ENCODE peak calls at places on chromosomes 11 and 22, in six cellular contexts. L is cardiac muscle cell, K is HCT116, W is dorsolateral prefrontal cortex, H is SJSA1, T is mesenchymal stem cell. J is an unnamed sample.

GRCh38 chr11:103591554-103591953 is 444.9 kb upstream of the DDI1 start:
- DNase-seq in L (no peak), K (no peak), W (no peak), H (no peak), T (no peak), J (no peak)

GRCh38 chr11:80155412-80156017 is 714.7 kb upstream of the TENM4 start:
- DNase-seq in L (peak), K (no peak), W (no peak), H (no peak), T (peak), J (no peak)

GRCh38 chr22:47232753-47233152 is 470.3 kb downstream of the TBC1D22A start:
- DNase-seq in L (no peak), K (no peak), W (no peak), H (no peak), T (no peak), J (no peak)

GRCh38 chr11:76799061-76799804 is 16.1 kb downstream of the TSKU start:
- DNase-seq in L (peak), K (no peak), W (peak), H (peak), T (peak), J (no peak)

GRCh38 chr11:70551323-70552166 is 153.2 kb downstream of the CTTN start:
- DNase-seq in L (peak), K (no peak), W (no peak), H (no peak), T (no peak), J (no peak)

GRCh38 chr22:47267531-47268282 is 505.3 kb downstream of the TBC1D22A start:
- DNase-seq in L (no peak), K (no peak), W (no peak), H (no peak), T (no peak), J (no peak)

GRCh38 chr11:36744375-36745168 is 146.5 kb upstream of the RAG2 start:
- DNase-seq in L (peak), K (peak), W (peak), H (peak), T (peak), J (peak)

GRCh38 chr11:106216281-106216680 is 138.8 kb downstream of the AASDHPPT start:
- DNase-seq in L (peak), K (no peak), W (no peak), H (no peak), T (no peak), J (no peak)

GRCh38 chr11:11722861-11723260 is 101.1 kb upstream of the GALNT18 start:
- DNase-seq in L (no peak), K (no peak), W (no peak), H (no peak), T (no peak), J (no peak)

GRCh38 chr11:67303132-67303988 is at the start of gene SSH3:
- DNase-seq in L (peak), K (peak), W (peak), H (no peak), T (peak), J (no peak)

GRCh38 chr11:111272420-111272819 is 25.9 kb upstream of the POU2AF3 start:
- DNase-seq in L (no peak), K (no peak), W (no peak), H (no peak), T (no peak), J (no peak)

GRCh38 chr11:117170210-117170609 is 8.3 kb upstream of the SIDT2 start:
- DNase-seq in L (peak), K (no peak), W (no peak), H (no peak), T (no peak), J (no peak)

GRCh38 chr22:36368359-36368983 is 19.3 kb downstream of the MYH9 start:
- DNase-seq in L (peak), K (no peak), W (no peak), H (peak), T (peak), J (peak)

GRCh38 chr11:117459121-117459978 is 131.7 kb downstream of the CEP164 start:
- DNase-seq in L (no peak), K (no peak), W (no peak), H (no peak), T (no peak), J (no peak)

GRCh38 chr11:32852142-32852541 is 22.4 kb downstream of the PRRG4 start:
- DNase-seq in L (peak), K (no peak), W (no peak), H (no peak), T (no peak), J (no peak)

GRCh38 chr11:118570787-118571186 is 1.4 kb upstream of the ARCN1 start:
- DNase-seq in L (no peak), K (no peak), W (no peak), H (no peak), T (no peak), J (no peak)

GRCh38 chr11:47586456-47586855 is at the start of gene FAM180B:
- DNase-seq in L (no peak), K (no peak), W (no peak), H (no peak), T (no peak), J (no peak)

GRCh38 chr11:116640641-116641402 is 132.0 kb downstream of the BUD13 start:
- DNase-seq in L (no peak), K (no peak), W (no peak), H (no peak), T (no peak), J (no peak)

GRCh38 chr11:86818466-86819282 is 18.3 kb downstream of the PRSS23 start:
- DNase-seq in L (peak), K (peak), W (no peak), H (peak), T (peak), J (peak)

GRCh38 chr22:35472488-35472887 is 68.1 kb upstream of the RASD2 start:
- DNase-seq in L (no peak), K (no peak), W (no peak), H (no peak), T (no peak), J (no peak)

GRCh38 chr11:79423736-79424135 is 17.1 kb downstream of the TENM4 start:
- DNase-seq in L (no peak), K (no peak), W (no peak), H (no peak), T (no peak), J (no peak)

GRCh38 chr22:47837703-47838102 is 1075.3 kb downstream of the TBC1D22A start:
- DNase-seq in L (peak), K (peak), W (no peak), H (no peak), T (no peak), J (no peak)

DNA sequence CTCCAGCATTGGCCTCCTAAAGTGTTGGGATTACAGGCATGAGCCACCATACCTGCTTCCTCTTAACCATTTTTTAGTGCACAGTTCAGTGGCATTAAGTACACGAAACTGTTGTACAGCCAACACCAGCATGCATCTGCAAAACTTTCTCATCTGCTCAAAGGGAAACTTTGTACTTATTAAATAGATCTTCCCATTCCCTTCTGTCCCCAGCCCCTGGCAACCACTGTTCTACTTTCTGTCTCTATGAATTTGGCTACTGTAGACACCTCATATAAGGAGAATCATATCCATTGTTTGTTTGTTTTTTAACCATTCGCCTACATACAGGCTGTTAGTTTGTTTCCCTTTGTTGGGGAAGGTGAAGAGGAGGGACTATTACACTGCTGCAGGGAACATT is 6.5 kb upstream of the EP300 start:
- DNase-seq in L (no peak), K (no peak), W (no peak), H (no peak), T (no peak), J (no peak)
- H3K27ac ChIP-seq in L (no peak), K (no peak), W (no peak), H (no peak), T (no peak), J (no peak)

DNA sequence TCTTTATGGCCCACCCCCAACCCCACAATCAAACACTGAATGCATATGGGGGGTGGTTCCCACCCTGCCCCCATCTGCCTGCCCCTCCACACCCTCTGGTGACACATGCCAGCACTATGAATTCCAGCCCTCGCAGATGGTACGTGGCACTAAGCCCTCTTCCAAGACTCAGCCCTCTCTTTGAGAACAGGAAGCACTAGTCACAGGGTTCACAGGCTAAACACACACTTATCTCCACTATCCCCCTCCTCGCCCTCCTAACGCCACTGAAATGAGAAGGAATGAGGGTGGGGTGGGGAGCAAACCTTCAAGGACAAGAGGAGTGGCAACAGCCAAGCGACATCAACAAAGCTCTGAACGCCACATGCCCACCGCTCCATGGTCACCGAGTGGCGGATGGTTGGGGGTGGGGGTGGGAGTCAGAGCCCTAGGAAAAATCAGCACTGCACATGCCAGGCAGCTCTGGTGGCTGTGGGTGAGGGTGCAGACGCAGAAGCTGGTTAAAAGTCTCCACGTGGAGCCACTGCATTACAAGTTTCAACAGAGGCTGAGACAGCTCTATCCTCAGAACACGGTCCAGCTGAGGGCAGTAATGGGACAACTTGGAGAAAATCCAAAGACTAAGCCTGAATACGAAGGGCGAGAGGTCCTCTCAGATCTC is 33.6 kb downstream of the TMEM184B start:
- DNase-seq in L (peak), K (no peak), W (peak), H (peak), T (peak), J (peak)
- H3K4me3 ChIP-seq in L (no peak), K (no peak), W (no peak), H (no peak), T (no peak), J (no peak)

DNA sequence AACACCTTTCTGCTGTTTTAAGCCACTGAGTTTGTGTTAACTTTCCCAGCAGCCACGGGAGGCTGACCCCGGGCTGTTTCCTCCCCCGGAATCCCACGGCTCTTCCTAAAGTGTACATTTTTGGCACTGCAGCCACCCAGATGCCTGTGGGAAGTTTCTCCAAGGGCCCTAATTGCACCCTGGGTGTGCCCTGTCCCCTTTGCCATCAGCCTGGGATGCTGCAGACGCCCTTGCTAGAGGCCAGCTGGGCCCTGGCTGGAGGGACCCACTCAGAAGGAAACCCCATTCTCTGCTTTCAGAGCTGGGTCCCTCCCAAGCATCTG is 883.3 kb downstream of the BRD1 start:
- DNase-seq in L (no peak), K (no peak), W (no peak), H (no peak), T (no peak), J (no peak)
- H3K27ac ChIP-seq in L (no peak), K (no peak), W (peak), H (no peak), T (no peak), J (no peak)

GRCh38 chr11:30153008-30153407 is 77.8 kb upstream of the FSHB start:
- DNase-seq in L (no peak), K (no peak), W (no peak), H (no peak), T (no peak), J (no peak)

GRCh38 chr11:30149998-30150397 is 80.8 kb upstream of the FSHB start:
- DNase-seq in L (no peak), K (no peak), W (no peak), H (no peak), T (no peak), J (no peak)

GRCh38 chr11:30155428-30155827 is 75.4 kb upstream of the FSHB start:
- DNase-seq in L (no peak), K (no peak), W (no peak), H (no peak), T (no peak), J (no peak)

GRCh38 chr11:30147293-30147692 is 83.5 kb upstream of the FSHB start:
- DNase-seq in L (no peak), K (no peak), W (no peak), H (no peak), T (no peak), J (no peak)

GRCh38 chr11:30150425-30150824 is 80.4 kb upstream of the FSHB start:
- DNase-seq in L (no peak), K (no peak), W (no peak), H (no peak), T (no peak), J (no peak)
- H3K4me3 ChIP-seq in L (no peak), K (no peak), W (no peak), H (no peak), T (no peak), J (no peak)

GRCh38 chr11:17951685-17952388 is 61.0 kb downstream of the SERGEF start:
- DNase-seq in L (no peak), K (no peak), W (no peak), H (no peak), T (no peak), J (no peak)

GRCh38 chr11:17952487-17952886 is 60.4 kb downstream of the SERGEF start:
- DNase-seq in L (no peak), K (no peak), W (no peak), H (no peak), T (no peak), J (no peak)

DNA sequence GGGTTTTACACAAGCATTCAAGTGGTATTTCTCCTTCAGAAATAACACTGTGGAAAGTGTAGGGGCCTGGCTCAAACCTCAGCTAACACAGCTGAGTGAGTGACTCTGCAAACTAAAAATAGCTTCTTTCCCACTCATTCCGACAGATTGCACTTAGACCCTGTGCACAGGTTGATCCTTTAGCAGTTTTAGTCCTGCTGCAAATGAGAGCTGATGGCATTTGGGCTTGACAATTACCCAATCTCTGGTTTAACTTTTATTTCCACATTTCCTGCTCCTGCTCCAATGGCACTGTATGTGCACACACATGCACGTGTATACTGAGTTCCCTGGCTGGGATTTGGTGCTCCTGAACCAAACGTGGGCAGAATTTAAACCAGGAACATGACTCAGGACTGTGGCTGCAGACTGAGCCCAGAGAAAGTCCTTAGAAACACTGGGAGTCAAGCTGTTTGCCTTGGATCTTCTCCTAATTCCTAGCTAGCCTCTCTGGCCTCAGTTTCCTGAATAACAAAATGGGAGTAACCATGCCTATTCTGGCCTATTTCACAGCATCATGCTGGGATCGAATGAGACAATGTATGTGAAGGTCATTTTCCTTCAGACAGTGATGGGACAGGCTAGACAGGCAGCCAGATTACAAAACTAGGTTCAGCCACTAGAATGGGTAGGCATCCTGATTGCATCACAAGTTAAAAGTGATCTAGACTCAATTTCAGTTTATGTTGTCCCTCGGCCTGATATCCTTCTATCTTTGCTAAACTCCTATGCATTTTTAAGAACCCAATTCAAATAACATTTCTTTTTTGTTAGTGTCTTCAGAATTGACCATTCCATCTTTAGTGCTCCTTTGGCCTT is 58.2 kb downstream of the SERGEF start:
- DNase-seq in L (peak), K (no peak), W (peak), H (no peak), T (peak), J (no peak)
- H3K27ac ChIP-seq in L (peak), K (no peak), W (no peak), H (no peak), T (no peak), J (no peak)

GRCh38 chr11:125724125-125724524 is 22.0 kb upstream of the PATE1 start:
- DNase-seq in L (peak), K (peak), W (no peak), H (no peak), T (no peak), J (no peak)

DNA sequence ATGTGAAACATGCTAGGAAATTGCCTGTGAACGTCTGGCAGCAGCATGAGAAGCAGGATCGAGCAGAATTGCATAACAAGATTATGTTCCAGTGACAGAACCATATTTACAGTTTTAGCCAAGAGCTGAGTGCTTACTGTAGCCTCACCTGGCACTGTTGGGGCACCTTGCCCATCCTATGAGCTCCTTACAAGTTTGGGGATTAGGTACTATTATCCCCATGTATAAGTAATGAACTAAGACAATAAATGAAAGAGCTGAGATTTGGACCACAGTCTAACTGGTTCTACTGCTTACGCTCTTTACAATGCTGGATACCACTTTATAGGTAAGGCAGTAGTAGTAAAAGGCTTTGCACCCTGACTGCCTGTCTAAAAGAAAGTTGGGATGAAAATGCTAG is 17.1 kb upstream of the PATE1 start:
- DNase-seq in L (peak), K (no peak), W (no peak), H (no peak), T (no peak), J (no peak)
- H3K4me3 ChIP-seq in L (no peak), K (no peak), W (no peak), H (no peak), T (no peak), J (no peak)

GRCh38 chr22:42678894-42679293 is 29.7 kb upstream of the CYB5R3 start:
- DNase-seq in L (no peak), K (no peak), W (no peak), H (no peak), T (no peak), J (no peak)
- H3K27ac ChIP-seq in L (no peak), K (no peak), W (no peak), H (no peak), T (no peak), J (no peak)